ENCODE peak calls at places on chromosomes 7 and 10, in six cellular contexts. W is neuronal stem cell, Q is IMR-90, T is H9, G is H1, S is mesenchymal stem cell. Z is an unnamed sample.

GRCh38 chr10:88946965-88947590 is 5.5 kb downstream of the ACTA2 start:
- DNase-seq in G (no peak), S (no peak), W (no peak), Q (no peak), T (no peak), Z (no peak)

GRCh38 chr7:89223906-89224395 is 428.4 kb upstream of the TEX47 start:
- DNase-seq in S (no peak), T (no peak), W (no peak), Q (no peak), G (no peak), Z (no peak)

GRCh38 chr7:29109356-29109755 is 37.0 kb downstream of the CPVL start:
- DNase-seq in S (no peak), Q (no peak), T (no peak), W (no peak), G (no peak), Z (no peak)

GRCh38 chr10:128567561-128567960 is 441.3 kb upstream of the MKI67 start:
- DNase-seq in T (no peak), G (no peak), Q (no peak), W (no peak), S (no peak), Z (no peak)

GRCh38 chr7:26843696-26844095 is 20.7 kb downstream of the SKAP2 start:
- DNase-seq in W (no peak), T (no peak), G (no peak), Q (peak; percentile 41), S (no peak), Z (no peak)

GRCh38 chr7:155166673-155167370 is 96.7 kb downstream of the HTR5A start:
- DNase-seq in T (no peak), W (no peak), S (peak; percentile 5), G (no peak), Q (peak; percentile 46), Z (peak; percentile 96)

GRCh38 chr7:92720604-92721350 is 115.6 kb downstream of the CDK6 start:
- DNase-seq in G (no peak), S (no peak), T (no peak), Q (no peak), W (no peak), Z (no peak)

GRCh38 chr10:113999520-113999919 is 44.1 kb upstream of the ADRB1 start:
- DNase-seq in G (no peak), W (no peak), Q (no peak), S (no peak), T (no peak), Z (no peak)

GRCh38 chr7:40047661-40048060 is 86.8 kb downstream of the MPLKIP start:
- DNase-seq in S (no peak), G (no peak), T (no peak), W (no peak), Q (no peak), Z (peak; percentile 11)

GRCh38 chr10:59138052-59138451 is 38.4 kb upstream of the PHYHIPL start:
- DNase-seq in Q (no peak), G (no peak), S (no peak), T (peak; percentile 26), W (no peak), Z (peak; percentile 59)

GRCh38 chr7:66013938-66014337 is 31.9 kb upstream of the GUSB start:
- DNase-seq in W (peak; percentile 8), S (peak; percentile 72), G (peak; percentile 56), T (peak; percentile 55), Q (peak; percentile 62), Z (peak; percentile 43)

GRCh38 chr10:25531662-25532061 is 356.9 kb downstream of the GPR158 start:
- DNase-seq in T (no peak), Q (no peak), W (no peak), S (peak; percentile 1), G (no peak), Z (no peak)

GRCh38 chr7:82343-83155 is 109.8 kb upstream of the FAM20C start:
- DNase-seq in T (peak; percentile 73), W (no peak), G (peak; percentile 79), Q (no peak), S (no peak), Z (no peak)

GRCh38 chr7:44465490-44465889 is 25.0 kb downstream of the NUDCD3 start:
- DNase-seq in G (no peak), S (no peak), Q (no peak), W (no peak), T (no peak), Z (no peak)

GRCh38 chr7:84389242-84389641 is 194.7 kb upstream of the SEMA3A start:
- DNase-seq in T (no peak), G (no peak), S (no peak), Q (no peak), W (no peak), Z (no peak)

GRCh38 chr10:110704906-110705476 is 60.9 kb downstream of the RBM20 start:
- DNase-seq in S (no peak), W (no peak), G (no peak), Q (peak; percentile 37), T (no peak), Z (no peak)

GRCh38 chr7:46143949-46144917 is 223.2 kb upstream of the IGFBP3 start:
- DNase-seq in W (no peak), S (no peak), Q (no peak), T (no peak), G (no peak), Z (no peak)
- H3K4ac ChIP-seq in W (no peak overlapping the region), S (no peak overlapping the region), Q (peak overlapping the region; percentile 99), T (no peak overlapping the region), G (no peak overlapping the region), Z (peak overlapping the region; percentile 96)

DNA sequence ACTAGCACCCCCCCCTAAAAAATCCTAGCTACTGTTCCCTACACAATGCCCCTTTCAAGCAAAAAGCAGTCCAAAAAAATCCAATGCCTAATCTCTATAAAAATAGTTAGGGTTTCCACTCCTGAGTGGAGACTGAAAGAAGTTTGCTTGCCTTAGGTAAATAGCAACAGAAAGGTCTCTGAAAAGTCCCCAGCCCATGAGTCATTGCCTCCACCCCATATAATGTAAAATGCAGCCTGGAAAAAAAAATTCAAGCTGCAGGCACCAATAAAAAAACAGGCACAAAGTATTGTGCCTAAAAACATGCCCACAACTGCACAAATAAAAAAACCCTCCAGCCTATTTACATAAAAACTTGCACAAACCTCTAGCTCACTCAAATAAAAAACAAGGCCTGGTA is 47.5 kb downstream of the ZNF680 start:
- DNase-seq in T (no peak), Q (no peak), S (no peak), G (no peak), W (no peak), Z (no peak)
- H3K9me3 ChIP-seq in T (peaks cover 25% of the 10 kb centered on the region), Q (peaks cover 8% of the 10 kb centered on the region), S (peaks cover 86% of the 10 kb centered on the region), G (peaks cover 50% of the 10 kb centered on the region), W (peaks cover 5% of the 10 kb centered on the region), Z (peaks cover 3% of the 10 kb centered on the region)

GRCh38 chr7:96235281-96235680 is 86.6 kb downstream of the SLC25A13 start:
- DNase-seq in G (no peak), Q (no peak), W (no peak), S (no peak), T (no peak), Z (no peak)
- H3K27ac ChIP-seq in G (no peak overlapping the region), Q (no peak overlapping the region), W (no peak overlapping the region), S (peak overlapping the region; percentile 27), T (no peak overlapping the region), Z (no peak overlapping the region)

DNA sequence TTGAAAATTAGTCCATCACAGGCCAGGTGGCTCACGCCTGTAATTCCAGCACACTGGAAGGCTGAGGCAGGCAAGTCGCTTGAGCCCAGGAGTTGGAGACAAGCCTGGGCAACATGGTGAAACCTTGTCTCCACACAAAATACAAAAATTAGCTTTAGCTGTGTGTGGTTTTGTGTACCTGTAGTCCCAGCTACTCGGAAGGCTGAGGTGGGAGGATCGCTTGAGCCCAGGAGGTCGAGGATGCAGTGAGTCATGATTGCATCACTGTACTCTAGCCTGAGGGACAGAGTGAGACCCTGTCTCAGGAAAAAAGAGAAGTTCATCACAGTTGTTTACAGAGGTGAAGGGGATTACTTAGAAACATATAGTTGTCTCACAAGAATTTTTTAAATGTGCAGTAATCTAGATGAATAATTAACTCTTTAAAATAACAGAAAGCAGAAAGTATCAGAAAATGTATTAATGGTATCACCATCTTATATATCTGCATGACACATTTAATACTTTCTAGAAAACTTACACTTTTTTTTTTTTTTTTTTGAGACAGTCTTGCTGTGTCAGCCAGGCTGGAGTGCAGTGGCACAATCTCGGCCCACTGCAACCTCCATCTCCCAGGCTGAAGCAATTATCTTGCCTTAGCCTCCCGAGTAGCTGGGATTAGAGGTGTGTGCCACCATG is 8.9 kb downstream of the LCOR start:
- DNase-seq in T (no peak), G (no peak), W (no peak), Q (peak; percentile 60), S (peak; percentile 73), Z (no peak)
- H3K4ac ChIP-seq in T (no peak overlapping the region), G (no peak overlapping the region), W (no peak overlapping the region), Q (no peak overlapping the region), S (no peak overlapping the region), Z (no peak overlapping the region)

GRCh38 chr7:87127019-87127418 is 25.2 kb upstream of the DMTF1 start:
- DNase-seq in G (no peak), Q (no peak), S (no peak), W (no peak), T (no peak), Z (no peak)
- H3K9me3 ChIP-seq in G (no peaks in the 10 kb centered on the region), Q (no peaks in the 10 kb centered on the region), S (no peaks in the 10 kb centered on the region), W (no peaks in the 10 kb centered on the region), T (no peaks in the 10 kb centered on the region), Z (no peaks in the 10 kb centered on the region)

DNA sequence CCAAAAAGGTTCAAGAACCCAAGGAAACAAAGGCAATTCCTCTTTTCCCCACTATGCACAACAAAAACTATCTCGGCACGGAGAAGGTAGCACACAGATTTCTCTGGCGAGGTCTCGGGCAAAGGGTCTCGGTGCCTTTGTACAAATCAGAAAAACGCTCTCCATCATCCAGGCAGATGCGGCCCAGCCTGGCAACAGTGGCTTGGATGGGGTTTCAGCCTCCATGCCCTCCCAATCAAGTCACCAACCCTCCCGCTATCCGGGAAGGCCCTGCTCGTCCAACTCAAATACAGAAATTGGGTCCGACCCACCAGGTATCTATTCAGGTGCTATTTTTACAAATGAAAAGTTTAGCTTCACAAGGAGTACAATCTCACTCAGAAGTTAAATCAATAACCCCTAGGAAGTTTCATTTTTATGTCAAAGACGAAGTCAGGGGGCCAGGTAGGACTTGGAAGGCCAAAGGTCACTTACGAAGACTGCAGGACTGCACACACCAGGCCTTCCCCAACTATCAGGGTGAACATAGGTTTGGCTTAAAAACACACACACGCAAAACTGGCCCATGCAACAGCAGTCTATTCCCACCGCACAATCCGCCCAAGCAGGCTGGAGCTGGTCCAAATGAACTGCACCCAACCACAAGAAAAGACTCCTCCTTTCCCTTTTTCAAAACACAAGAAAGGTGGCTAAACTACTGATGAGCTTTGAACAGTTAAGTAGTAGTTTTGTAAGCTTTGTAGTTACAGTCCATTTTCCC is 43.0 kb downstream of the GNA12 start:
- DNase-seq in W (no peak), S (peak; percentile 57), Q (peak; percentile 73), G (no peak), T (no peak), Z (no peak)
- H3K27ac ChIP-seq in W (no peak overlapping the region), S (peak overlapping the region; percentile 88), Q (peak overlapping the region; percentile 56), G (no peak overlapping the region), T (no peak overlapping the region), Z (peak overlapping the region; percentile 24)

DNA sequence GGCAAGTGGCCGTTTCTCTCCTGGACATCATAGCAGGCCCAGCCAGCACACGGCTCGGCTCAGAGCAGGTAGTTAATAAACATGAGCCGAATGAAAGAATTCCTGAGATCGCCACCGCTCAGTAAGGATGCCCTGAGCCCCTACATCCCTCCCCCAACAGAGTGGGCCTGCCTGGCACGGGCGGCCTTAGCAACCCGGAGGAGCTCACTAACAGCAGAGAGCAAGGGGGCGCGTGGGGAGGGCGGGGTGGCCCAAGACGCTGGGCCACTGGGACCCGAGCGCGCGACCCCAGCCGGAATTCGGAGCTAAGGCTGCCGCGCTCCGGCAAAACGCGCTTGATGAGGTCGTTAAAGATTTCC is 408 bp upstream of the ENO4 start:
- DNase-seq in G (no peak), W (no peak), S (no peak), Q (no peak), T (no peak), Z (no peak)
- H3K4ac ChIP-seq in G (peak overlapping the region; percentile 34), W (no peak overlapping the region), S (peak overlapping the region; percentile 35), Q (peak overlapping the region; percentile 54), T (no peak overlapping the region), Z (peak overlapping the region; percentile 8)